ENCODE peak calls at places on chromosomes 1 and 21, in eight cellular contexts. R is retina, L is glomerular endothelial cell, O is NCI-H345, U is lung, G is neural crest cell, X is memory B cell, J is body of pancreas. M is an unnamed sample.

GRCh38 chr1:203351037-203351625 is at the start of gene FMOD:
- DNase-seq in R (no peak), L (no peak), O (no peak), U (peak), G (no peak), X (no peak), J (peak), M (no peak)

GRCh38 chr1:11924334-11925195 is 1.7 kb downstream of the KIAA2013 start:
- DNase-seq in R (no peak), L (no peak), O (no peak), U (no peak), G (no peak), X (no peak), J (no peak), M (no peak)

GRCh38 chr1:229579101-229579651 is 20.7 kb upstream of the ABCB10 start:
- DNase-seq in R (peak), L (peak), O (peak), U (no peak), G (peak), X (peak), J (no peak), M (peak)

GRCh38 chr1:212561501-212561931 is 47.0 kb upstream of the ATF3 start:
- DNase-seq in R (no peak), L (no peak), O (no peak), U (no peak), G (no peak), X (no peak), J (no peak), M (peak)

GRCh38 chr1:226733876-226734414 is 5.1 kb downstream of the ITPKB start:
- DNase-seq in R (no peak), L (no peak), O (no peak), U (no peak), G (no peak), X (no peak), J (no peak), M (no peak)

GRCh38 chr1:31033573-31033972 is 31.9 kb downstream of the PUM1 start:
- DNase-seq in R (no peak), L (no peak), O (no peak), U (no peak), G (no peak), X (no peak), J (no peak), M (no peak)

GRCh38 chr21:42666023-42666747 is 12.8 kb downstream of the PDE9A start:
- DNase-seq in R (no peak), L (no peak), O (no peak), U (no peak), G (no peak), X (peak), J (no peak), M (no peak)

GRCh38 chr1:117095237-117095636 is 26.3 kb downstream of the TRIM45 start:
- DNase-seq in R (no peak), L (no peak), O (no peak), U (no peak), G (no peak), X (no peak), J (no peak), M (peak)

GRCh38 chr1:94646151-94646643 is 104.6 kb upstream of the F3 start:
- DNase-seq in R (no peak), L (no peak), O (no peak), U (no peak), G (no peak), X (no peak), J (no peak), M (no peak)

M was measured in dermis microvascular lymphatic vessel endothelial cell.